ENCODE peak calls at places on chromosomes 2 and 18, in six cellular contexts. C, T, Y, H, F and N are unnamed samples.

GRCh38 chr2:27988718-27989117 is 98.2 kb downstream of the BABAM2 start:
- DNase-seq in C (no peak), T (no peak), Y (no peak), H (no peak), F (no peak), N (no peak)

GRCh38 chr2:54081574-54081973 is 33.8 kb upstream of the ACYP2 start:
- DNase-seq in C (no peak), T (no peak), Y (peak; percentile 69), H (no peak), F (peak; percentile 67), N (no peak)

GRCh38 chr2:135820003-135820618 is 16.9 kb downstream of the LCT start:
- DNase-seq in C (no peak), T (no peak), Y (no peak), H (no peak), F (peak; percentile 81), N (no peak)

GRCh38 chr2:224217962-224218347 is 178.9 kb upstream of the SERPINE2 start:
- DNase-seq in C (peak; percentile 92), T (no peak), Y (no peak), H (no peak), F (peak; percentile 93), N (no peak)

GRCh38 chr2:180657054-180657453 is 323.4 kb upstream of the UBE2E3 start:
- DNase-seq in C (no peak), T (no peak), Y (no peak), H (no peak), F (peak; percentile 82), N (no peak)

GRCh38 chr18:26516964-26517363 is 31.4 kb downstream of the KCTD1 start:
- DNase-seq in C (no peak), T (no peak), Y (no peak), H (no peak), F (peak; percentile 50), N (no peak)

GRCh38 chr2:233051241-233052149 is 8.6 kb upstream of the INPP5D start:
- DNase-seq in C (peak; percentile 79), T (no peak), Y (no peak), H (peak; percentile 67), F (peak; percentile 79), N (peak; percentile 35)

GRCh38 chr2:66845307-66845706 is 410.4 kb downstream of the MEIS1 start:
- DNase-seq in C (no peak), T (no peak), Y (no peak), H (no peak), F (no peak), N (no peak)

GRCh38 chr2:20521682-20522189 is 74.9 kb downstream of the RHOB start:
- DNase-seq in C (no peak), T (no peak), Y (peak; percentile 19), H (no peak), F (no peak), N (no peak)

GRCh38 chr2:130843321-130843985 is 6.7 kb downstream of the ARHGEF4 start:
- DNase-seq in C (no peak), T (no peak), Y (no peak), H (no peak), F (no peak), N (no peak)

GRCh38 chr2:45930396-45930792 is 278.9 kb downstream of the PRKCE start:
- DNase-seq in C (no peak), T (peak; percentile 22), Y (no peak), H (no peak), F (peak; percentile 81), N (no peak)

GRCh38 chr2:127415593-127416485 is 2.4 kb upstream of the PROC start:
- DNase-seq in C (no peak), T (peak; percentile 56), Y (no peak), H (peak; percentile 93), F (no peak), N (peak; percentile 69)

GRCh38 chr2:190540048-190540447 is 5.5 kb upstream of the NEMP2 start:
- DNase-seq in C (peak; percentile 37), T (no peak), Y (no peak), H (no peak), F (no peak), N (no peak)

GRCh38 chr2:3037196-3038194 is 340.1 kb downstream of the EIPR1 start:
- DNase-seq in C (no peak), T (no peak), Y (no peak), H (no peak), F (no peak), N (no peak)

GRCh38 chr2:67260348-67261277 is 136.5 kb upstream of the ETAA1 start:
- DNase-seq in C (peak; percentile 100), T (peak; percentile 18), Y (peak; percentile 78), H (peak; percentile 21), F (peak; percentile 100), N (no peak)

GRCh38 chr2:39468574-39469331 is 31.7 kb upstream of the MAP4K3 start:
- DNase-seq in C (peak; percentile 47), T (no peak), Y (no peak), H (no peak), F (peak; percentile 54), N (no peak)

GRCh38 chr2:237122214-237122666 is 36.6 kb downstream of the COPS8 start:
- DNase-seq in C (peak; percentile 78), T (peak; percentile 49), Y (peak; percentile 67), H (peak; percentile 62), F (peak; percentile 47), N (no peak)

GRCh38 chr2:8310557-8311455 is 371.1 kb upstream of the ID2 start:
- DNase-seq in C (no peak), T (no peak), Y (no peak), H (no peak), F (no peak), N (no peak)

GRCh38 chr18:10006261-10006903 is 92.6 kb downstream of the VAPA start:
- DNase-seq in C (peak; percentile 70), T (no peak), Y (no peak), H (no peak), F (peak; percentile 12), N (no peak)

GRCh38 chr2:223967981-223968380 is 10.7 kb downstream of the MRPL44 start:
- DNase-seq in C (no peak), T (no peak), Y (no peak), H (no peak), F (peak; percentile 73), N (no peak)

DNA sequence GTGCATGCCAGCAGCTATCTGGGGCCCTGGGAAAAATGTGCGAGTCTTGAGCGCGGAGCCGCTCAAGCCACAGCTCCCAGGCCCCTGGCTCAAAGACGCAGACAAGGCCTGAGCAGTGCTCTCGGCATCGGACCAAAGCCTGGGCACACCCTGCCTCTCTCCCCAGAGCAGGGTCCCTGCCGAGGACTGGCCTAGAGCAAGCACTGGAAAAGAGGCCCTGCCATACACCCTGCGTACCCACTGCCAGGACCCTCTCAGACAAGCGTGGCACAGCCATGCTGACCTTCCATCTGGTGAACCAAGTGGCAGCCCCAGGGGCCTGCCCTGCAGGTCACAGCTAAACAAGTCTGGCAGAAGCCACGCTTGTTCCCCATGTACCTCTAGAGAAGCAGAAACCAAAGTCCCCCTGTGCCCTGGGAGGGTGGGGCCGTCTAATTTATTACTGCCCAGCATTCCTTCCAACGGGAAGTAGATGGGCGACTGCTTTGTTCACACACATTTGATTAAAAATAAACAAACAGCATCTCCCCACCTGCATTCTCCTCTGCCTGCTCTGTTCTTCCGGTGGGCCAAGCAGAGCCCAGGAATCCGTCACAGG is 14.0 kb downstream of the STK25 start:
- DNase-seq in C (no peak), T (no peak), Y (no peak), H (no peak), F (no peak), N (no peak)
- H3K36me3 ChIP-seq in C (peaks cover 23% of the 10 kb centered on the region), T (no peaks in the 10 kb centered on the region), Y (peaks cover 29% of the 10 kb centered on the region), H (peaks cover 64% of the 10 kb centered on the region), F (peaks cover 13% of the 10 kb centered on the region), N (no peaks in the 10 kb centered on the region)

GRCh38 chr2:19360266-19360665 is 1.8 kb upstream of the OSR1 start:
- DNase-seq in C (no peak), T (no peak), Y (no peak), H (no peak), F (no peak), N (no peak)
- H3K27me3 ChIP-seq in C (no peaks in the 10 kb centered on the region), T (peaks cover 35% of the 10 kb centered on the region), Y (no peaks in the 10 kb centered on the region), H (no peaks in the 10 kb centered on the region), F (peaks cover 75% of the 10 kb centered on the region), N (no peaks in the 10 kb centered on the region)

GRCh38 chr18:22639026-22639463 is 221.3 kb upstream of the CTAGE1 start:
- DNase-seq in C (peak; percentile 93), T (no peak), Y (no peak), H (no peak), F (peak; percentile 96), N (no peak)

GRCh38 chr18:22643731-22644130 is 226.0 kb upstream of the CTAGE1 start:
- DNase-seq in C (no peak), T (no peak), Y (no peak), H (no peak), F (peak; percentile 80), N (no peak)

GRCh38 chr18:22640281-22640842 is 222.6 kb upstream of the CTAGE1 start:
- DNase-seq in C (no peak), T (no peak), Y (no peak), H (no peak), F (no peak), N (no peak)

GRCh38 chr18:22639626-22640025 is 221.9 kb upstream of the CTAGE1 start:
- DNase-seq in C (peak; percentile 74), T (no peak), Y (no peak), H (no peak), F (peak; percentile 44), N (no peak)

DNA sequence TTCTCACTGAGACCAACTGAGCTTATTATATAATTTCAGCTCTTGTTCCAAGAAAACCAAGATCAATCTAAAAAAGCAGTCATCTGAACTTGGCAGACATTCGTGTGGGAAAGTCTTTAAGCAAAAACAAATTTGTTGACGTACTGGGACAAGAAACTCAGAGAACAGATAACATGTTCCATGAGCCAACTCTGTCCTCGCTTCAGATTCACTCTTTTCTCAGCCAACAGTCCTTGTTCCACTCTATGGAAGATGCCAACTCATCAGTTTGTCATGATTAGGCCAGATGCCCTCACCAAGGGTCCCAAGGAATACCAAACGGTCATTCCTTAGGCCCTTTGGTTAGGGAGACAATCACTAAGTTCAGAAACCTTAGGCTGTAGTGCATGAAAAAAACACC is 224.3 kb upstream of the CTAGE1 start:
- DNase-seq in C (no peak), T (no peak), Y (no peak), H (no peak), F (no peak), N (no peak)
- TF ChIP-seq CTCF in C (no peak), T (no peak), Y (no peak), H (no peak), F (no peak), N (no peak)

GRCh38 chr2:68917034-68917718 is 35.5 kb downstream of the GKN2 start:
- DNase-seq in C (no peak), T (no peak), Y (no peak), H (no peak), F (no peak), N (no peak)

GRCh38 chr2:68915345-68915841 is 37.3 kb downstream of the GKN2 start:
- DNase-seq in C (no peak), T (no peak), Y (no peak), H (no peak), F (no peak), N (no peak)

GRCh38 chr2:68918497-68918896 is 34.2 kb downstream of the GKN2 start:
- DNase-seq in C (no peak), T (no peak), Y (no peak), H (no peak), F (peak; percentile 69), N (no peak)

GRCh38 chr2:68913359-68913758 is 39.3 kb downstream of the GKN2 start:
- DNase-seq in C (no peak), T (no peak), Y (no peak), H (no peak), F (no peak), N (no peak)

DNA sequence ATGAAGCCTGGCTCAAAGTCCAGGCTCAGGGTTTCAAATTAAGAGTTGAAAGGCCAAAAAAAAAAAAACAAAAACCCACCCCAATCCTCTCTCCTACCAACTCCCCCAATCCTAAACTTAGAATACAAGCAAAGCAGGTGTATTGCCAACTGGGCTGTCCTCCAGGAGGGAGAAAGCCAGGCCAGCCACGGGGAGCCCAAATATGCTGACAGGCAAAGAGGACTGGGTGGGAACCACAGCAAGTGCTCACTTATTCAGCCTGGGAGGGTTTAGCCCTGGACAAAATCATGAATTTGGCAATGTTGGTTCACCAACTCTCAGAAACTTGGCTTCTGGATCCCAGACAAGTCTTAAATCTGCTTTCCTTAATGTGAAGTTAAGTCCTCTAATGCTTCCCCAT is 36.5 kb downstream of the GKN2 start:
- DNase-seq in C (no peak), T (no peak), Y (no peak), H (no peak), F (no peak), N (no peak)
- H3K36me3 ChIP-seq in C (no peaks in the 10 kb centered on the region), T (no peaks in the 10 kb centered on the region), Y (no peaks in the 10 kb centered on the region), H (no peaks in the 10 kb centered on the region), F (no peaks in the 10 kb centered on the region), N (no peaks in the 10 kb centered on the region)